ENCODE peak calls at places on chromosomes 6 and 20, in ten cellular contexts. S is H9, V is HCT116, O is psoas muscle, Y is AG04450, T is stomach, U is astrocyte of the cerebellum, I is HFFc6, W is astrocyte, N is coronary artery. H is an unnamed sample.
A peak's percentile ranks its signal among the peaks of the same experiment; 100 is the strongest.

GRCh38 chr6:36769676-36770499 is 69.4 kb downstream of the CPNE5 start:
- DNase-seq in Y (no peak), N (no peak), U (no peak), W (peak; percentile 39), S (no peak), V (no peak), I (peak; percentile 36), O (no peak), T (peak; percentile 34), H (no peak)

GRCh38 chr6:53432318-53433161 is 83.8 kb upstream of the ELOVL5 start:
- DNase-seq in V (no peak), I (peak; percentile 18), O (no peak), S (no peak), N (no peak), Y (peak; percentile 37), W (peak; percentile 81), T (no peak), U (no peak), H (no peak)

GRCh38 chr6:130810307-130811030 is 16.7 kb upstream of the SMLR1 start:
- DNase-seq in W (peak; percentile 52), O (no peak), I (peak; percentile 7), S (no peak), V (no peak), Y (peak; percentile 6), N (no peak), T (no peak), U (no peak), H (no peak)

GRCh38 chr6:157893238-157893637 is 70.2 kb downstream of the SNX9 start:
- DNase-seq in T (no peak), O (no peak), S (no peak), V (no peak), U (no peak), N (no peak), Y (no peak), W (no peak), I (no peak), H (no peak)

GRCh38 chr6:106556368-106556960 is 72.8 kb downstream of the RTN4IP1 start:
- DNase-seq in W (peak; percentile 25), U (peak; percentile 35), O (no peak), T (no peak), V (no peak), N (no peak), I (peak; percentile 52), Y (no peak), S (no peak), H (no peak)

GRCh38 chr6:84077645-84078044 is 44.1 kb downstream of the MRAP2 start:
- DNase-seq in N (no peak), S (no peak), I (no peak), T (no peak), Y (no peak), W (no peak), U (no peak), V (no peak), O (no peak), H (no peak)

GRCh38 chr20:21713470-21713869 is 8.0 kb downstream of the PAX1 start:
- DNase-seq in N (no peak), T (no peak), V (no peak), U (no peak), Y (no peak), I (no peak), W (no peak), S (no peak), O (no peak), H (no peak)

GRCh38 chr6:140225587-140226438 is 851.4 kb upstream of the CITED2 start:
- DNase-seq in O (no peak), S (no peak), T (no peak), N (no peak), U (peak; percentile 47), I (peak; percentile 75), V (no peak), W (peak; percentile 76), Y (no peak), H (no peak)

GRCh38 chr6:68635706-68636513 is 828 bp downstream of the ADGRB3 start:
- DNase-seq in V (no peak), T (no peak), I (no peak), N (peak; percentile 81), W (no peak), Y (no peak), U (no peak), O (no peak), S (peak; percentile 33), H (no peak)

GRCh38 chr6:46440133-46440532 is 51.1 kb downstream of the RCAN2 start:
- DNase-seq in O (no peak), N (no peak), W (peak; percentile 9), Y (no peak), I (peak; percentile 32), T (no peak), S (no peak), U (peak; percentile 27), V (no peak), H (no peak)

GRCh38 chr6:31170600-31170881 is at the start of gene POU5F1:
- DNase-seq in V (no peak), N (no peak), U (no peak), I (no peak), T (no peak), O (no peak), Y (no peak), S (peak; percentile 80), W (no peak), H (no peak)

DNA sequence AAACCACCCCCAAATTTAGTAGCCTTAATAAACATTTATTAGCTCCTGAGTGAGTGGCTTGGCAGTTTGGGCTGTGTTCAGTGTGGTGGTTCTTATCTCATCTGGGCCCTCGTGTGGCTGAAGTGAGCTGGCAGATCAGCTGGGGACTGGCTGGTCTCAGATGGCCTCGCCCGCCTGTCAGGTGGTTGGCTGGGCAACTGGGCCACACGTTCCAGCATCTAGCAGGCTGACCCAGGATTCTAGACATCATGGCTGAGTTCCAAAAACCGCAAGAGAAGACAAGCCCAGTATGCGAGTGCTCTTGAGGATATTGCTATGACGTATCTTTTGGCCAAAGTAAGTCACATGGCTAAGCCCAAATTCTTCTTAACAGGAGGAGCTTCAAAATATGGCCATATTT is 28.9 kb downstream of the EIF2S2 start:
- DNase-seq in Y (peak; percentile 61), O (peak; percentile 78), V (no peak), N (peak; percentile 86), I (peak; percentile 20), T (peak; percentile 75), U (peak; percentile 90), W (peak; percentile 98), S (no peak), H (no peak)
- TF ChIP-seq CTCF in Y (no peak), O (peak; percentile 19), V (no peak), N (no peak), I (no peak), T (no peak), U (no peak), W (no peak), S (no peak), H (no peak)

GRCh38 chr6:134826889-134827737 is 122.8 kb downstream of the ALDH8A1 start:
- DNase-seq in S (no peak), O (peak; percentile 92), Y (peak; percentile 50), N (peak; percentile 91), V (no peak), I (peak; percentile 95), T (peak; percentile 28), U (peak; percentile 99), W (peak; percentile 100), H (no peak)
- TF ChIP-seq CTCF in S (no peak), O (peak; percentile 11), Y (no peak), N (no peak), V (no peak), I (peak; percentile 48), T (no peak), U (peak; percentile 22), W (no peak), H (no peak)

GRCh38 chr6:131949909-131950766 is 1.0 kb downstream of the CCN2 start:
- DNase-seq in Y (peak; percentile 87), T (peak; percentile 80), S (peak; percentile 84), O (peak; percentile 73), V (peak; percentile 32), W (peak; percentile 87), I (peak; percentile 96), N (peak; percentile 90), U (peak; percentile 87), H (no peak)
- TF ChIP-seq CTCF in Y (peak; percentile 46), T (no peak), S (peak; percentile 63), O (peak; percentile 44), V (peak; percentile 53), W (peak; percentile 30), I (peak; percentile 76), N (peak; percentile 30), U (peak; percentile 47), H (peak; percentile 51)

DNA sequence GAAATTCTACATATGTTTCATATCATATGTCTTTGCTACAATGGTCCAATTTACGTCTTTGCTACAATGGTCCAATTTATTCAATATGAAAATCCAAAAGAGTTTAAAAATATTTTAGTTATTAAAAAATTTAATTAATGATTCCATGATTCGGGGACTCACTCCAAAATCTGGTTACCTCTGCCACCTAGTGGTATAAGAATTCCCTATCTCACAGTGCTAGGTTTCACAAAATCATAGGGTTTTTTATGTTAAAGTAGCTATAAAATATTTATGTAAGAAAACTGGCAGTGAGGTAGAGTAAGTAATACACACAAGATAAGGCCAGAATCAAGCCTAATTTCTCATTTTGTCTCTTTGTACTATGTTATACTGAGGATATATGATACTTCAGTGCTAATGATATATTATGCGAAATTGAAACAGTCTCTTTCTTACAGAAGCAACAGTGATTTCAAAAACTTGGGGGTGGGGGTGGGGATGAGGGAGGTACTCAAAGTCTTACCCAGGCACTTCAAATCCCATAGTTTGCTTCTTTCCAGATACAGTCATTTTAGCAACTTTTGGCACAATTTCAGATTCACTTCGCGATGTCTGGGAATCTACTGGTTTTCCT is 52.3 kb downstream of the HBS1L start:
- DNase-seq in U (no peak), S (no peak), W (no peak), V (peak; percentile 4), O (no peak), Y (no peak), T (no peak), N (no peak), I (peak; percentile 9), H (no peak)
- TF ChIP-seq CTCF in U (peak; percentile 59), S (peak; percentile 76), W (peak; percentile 49), V (peak; percentile 58), O (peak; percentile 43), Y (peak; percentile 76), T (no peak), N (peak; percentile 21), I (peak; percentile 84), H (peak; percentile 54)

DNA sequence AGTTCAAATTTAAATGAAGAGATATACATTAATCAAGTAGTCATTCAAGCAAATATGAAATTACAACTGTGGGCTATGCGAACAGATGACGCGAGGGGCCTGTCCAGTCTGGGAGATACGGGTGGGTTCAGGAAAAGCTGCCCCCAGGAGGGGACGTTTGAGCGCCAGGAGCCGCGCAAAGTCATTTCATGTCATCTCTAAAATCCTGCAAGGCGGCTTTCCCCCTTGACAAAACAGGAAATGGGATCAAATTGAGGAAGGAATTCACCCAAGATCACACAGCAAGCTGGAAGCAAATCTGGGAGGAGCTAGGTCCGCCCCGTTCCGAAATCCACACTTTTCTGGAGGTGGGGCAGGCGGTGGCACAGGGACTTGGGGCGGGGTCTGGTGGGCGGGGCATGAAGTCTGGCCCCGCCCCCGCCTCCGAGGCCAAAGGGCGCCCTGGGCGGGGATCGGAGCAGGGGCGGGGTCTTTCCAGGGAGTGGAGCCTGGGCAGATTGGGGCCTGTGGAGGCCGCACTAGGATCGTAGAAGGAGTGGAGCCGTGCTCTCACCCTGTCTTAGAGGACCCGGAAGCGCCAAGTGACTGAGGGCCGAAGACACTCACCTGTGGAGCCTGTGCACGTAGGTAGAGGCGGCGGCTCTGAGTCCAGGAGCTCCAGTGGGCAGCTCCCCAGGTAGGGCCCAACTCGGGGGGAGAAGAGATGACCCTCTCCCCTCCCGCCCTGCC is at the start of gene LPIN3:
- DNase-seq in S (peak; percentile 96), W (peak; percentile 39), N (peak; percentile 91), T (peak; percentile 94), O (peak; percentile 84), I (peak; percentile 84), U (peak; percentile 38), Y (no peak), V (peak; percentile 84), H (peak; percentile 96)
- TF ChIP-seq CTCF in S (no peak), W (no peak), N (no peak), T (no peak), O (no peak), I (peak; percentile 22), U (no peak), Y (no peak), V (peak; percentile 10), H (no peak)

GRCh38 chr20:47825011-47825762 is 39.9 kb upstream of the SULF2 start:
- DNase-seq in V (no peak), I (no peak), T (no peak), S (no peak), Y (no peak), U (no peak), N (no peak), O (no peak), W (no peak), H (no peak)
- TF ChIP-seq CTCF in V (no peak), I (no peak), T (no peak), S (no peak), Y (no peak), U (no peak), N (no peak), O (no peak), W (no peak), H (no peak)

H was measured in esophagus muscularis mucosa.